ENCODE peak calls at places on chromosomes 12 and 14, in seven cellular contexts. One of them, this sample, is unnamed.

GRCh38 chr12:53200458-53201169 is 6.4 kb downstream of the ITGB7 start:
- DNase-seq in amygdala: no peak
- DNase-seq in uterus: no peak
- DNase-seq in retina: no peak
- DNase-seq in stimulated activated CD4-positive, alpha-beta T cell treated with anti-CD3 and anti-CD28 coated beads, Interleukin-1b, Interleukin-23, amount 100 ng/mL, for 48 hours: peak; percentile 52
- DNase-seq in NCI-H446: no peak
- DNase-seq in epithelial cell of prostate: no peak
- DNase-seq in this sample: no peak

GRCh38 chr12:120368789-120369475 is at the start of gene MSI1:
- DNase-seq in amygdala: no peak
- DNase-seq in uterus: no peak
- DNase-seq in retina: no peak
- DNase-seq in NCI-H446: peak; percentile 26
- DNase-seq in epithelial cell of prostate: no peak
- DNase-seq in stimulated activated CD4-positive, alpha-beta T cell treated with anti-CD3 and anti-CD28 coated beads, Interleukin-1b, Interleukin-23, amount 100 ng/mL, for 48 hours: no peak
- DNase-seq in this sample: no peak

GRCh38 chr12:96751626-96752025 is 155.4 kb upstream of the NEDD1 start:
- DNase-seq in stimulated activated CD4-positive, alpha-beta T cell treated with anti-CD3 and anti-CD28 coated beads, Interleukin-1b, Interleukin-23, amount 100 ng/mL, for 48 hours: no peak
- DNase-seq in retina: no peak
- DNase-seq in NCI-H446: no peak
- DNase-seq in epithelial cell of prostate: no peak
- DNase-seq in uterus: no peak
- DNase-seq in amygdala: no peak
- DNase-seq in this sample: no peak

GRCh38 chr12:76470028-76470939 is 89.3 kb downstream of the OSBPL8 start:
- DNase-seq in amygdala: peak; percentile 9
- DNase-seq in stimulated activated CD4-positive, alpha-beta T cell treated with anti-CD3 and anti-CD28 coated beads, Interleukin-1b, Interleukin-23, amount 100 ng/mL, for 48 hours: no peak
- DNase-seq in epithelial cell of prostate: peak; percentile 50
- DNase-seq in uterus: no peak
- DNase-seq in retina: no peak
- DNase-seq in NCI-H446: peak; percentile 16
- DNase-seq in this sample: no peak

GRCh38 chr14:91324606-91324950 is 80.1 kb upstream of the GPR68 start:
- DNase-seq in amygdala: no peak
- DNase-seq in NCI-H446: no peak
- DNase-seq in stimulated activated CD4-positive, alpha-beta T cell treated with anti-CD3 and anti-CD28 coated beads, Interleukin-1b, Interleukin-23, amount 100 ng/mL, for 48 hours: no peak
- DNase-seq in retina: peak; percentile 61
- DNase-seq in epithelial cell of prostate: no peak
- DNase-seq in uterus: no peak
- DNase-seq in this sample: no peak

GRCh38 chr14:94029671-94030203 is 3.6 kb downstream of the OTUB2 start:
- DNase-seq in retina: no peak
- DNase-seq in NCI-H446: no peak
- DNase-seq in epithelial cell of prostate: no peak
- DNase-seq in amygdala: no peak
- DNase-seq in stimulated activated CD4-positive, alpha-beta T cell treated with anti-CD3 and anti-CD28 coated beads, Interleukin-1b, Interleukin-23, amount 100 ng/mL, for 48 hours: no peak
- DNase-seq in uterus: no peak
- DNase-seq in this sample: no peak

GRCh38 chr12:66119229-66119869 is 11.2 kb downstream of the LLPH start:
- DNase-seq in stimulated activated CD4-positive, alpha-beta T cell treated with anti-CD3 and anti-CD28 coated beads, Interleukin-1b, Interleukin-23, amount 100 ng/mL, for 48 hours: no peak
- DNase-seq in NCI-H446: peak; percentile 36
- DNase-seq in epithelial cell of prostate: no peak
- DNase-seq in retina: no peak
- DNase-seq in amygdala: peak; percentile 1
- DNase-seq in uterus: no peak
- DNase-seq in this sample: no peak

GRCh38 chr12:105393586-105393985 is 63.1 kb downstream of the C12orf75 start:
- DNase-seq in epithelial cell of prostate: no peak
- DNase-seq in uterus: no peak
- DNase-seq in retina: no peak
- DNase-seq in NCI-H446: no peak
- DNase-seq in stimulated activated CD4-positive, alpha-beta T cell treated with anti-CD3 and anti-CD28 coated beads, Interleukin-1b, Interleukin-23, amount 100 ng/mL, for 48 hours: no peak
- DNase-seq in amygdala: no peak
- DNase-seq in this sample: no peak

GRCh38 chr14:29175706-29176105 is 409.1 kb downstream of the FOXG1 start:
- DNase-seq in amygdala: no peak
- DNase-seq in uterus: no peak
- DNase-seq in epithelial cell of prostate: no peak
- DNase-seq in retina: no peak
- DNase-seq in stimulated activated CD4-positive, alpha-beta T cell treated with anti-CD3 and anti-CD28 coated beads, Interleukin-1b, Interleukin-23, amount 100 ng/mL, for 48 hours: no peak
- DNase-seq in NCI-H446: no peak
- DNase-seq in this sample: no peak

GRCh38 chr12:80807640-80808288 is 91.1 kb downstream of the MYF5 start:
- DNase-seq in stimulated activated CD4-positive, alpha-beta T cell treated with anti-CD3 and anti-CD28 coated beads, Interleukin-1b, Interleukin-23, amount 100 ng/mL, for 48 hours: no peak
- DNase-seq in NCI-H446: no peak
- DNase-seq in uterus: no peak
- DNase-seq in retina: no peak
- DNase-seq in amygdala: no peak
- DNase-seq in epithelial cell of prostate: no peak
- DNase-seq in this sample: no peak

GRCh38 chr12:56220611-56221232 is 1.0 kb downstream of the RNF41 start:
- DNase-seq in epithelial cell of prostate: no peak
- DNase-seq in stimulated activated CD4-positive, alpha-beta T cell treated with anti-CD3 and anti-CD28 coated beads, Interleukin-1b, Interleukin-23, amount 100 ng/mL, for 48 hours: no peak
- DNase-seq in amygdala: no peak
- DNase-seq in retina: no peak
- DNase-seq in uterus: no peak
- DNase-seq in NCI-H446: no peak
- DNase-seq in this sample: no peak

GRCh38 chr12:113359133-113359938 is 949 bp downstream of the PLBD2 start:
- DNase-seq in uterus: peak; percentile 87
- DNase-seq in retina: peak; percentile 56
- DNase-seq in amygdala: peak; percentile 63
- DNase-seq in NCI-H446: peak; percentile 75
- DNase-seq in epithelial cell of prostate: no peak
- DNase-seq in stimulated activated CD4-positive, alpha-beta T cell treated with anti-CD3 and anti-CD28 coated beads, Interleukin-1b, Interleukin-23, amount 100 ng/mL, for 48 hours: no peak
- DNase-seq in this sample: no peak

GRCh38 chr12:75478395-75478794 is 2.2 kb upstream of the GLIPR1 start:
- DNase-seq in uterus: no peak
- DNase-seq in NCI-H446: no peak
- DNase-seq in stimulated activated CD4-positive, alpha-beta T cell treated with anti-CD3 and anti-CD28 coated beads, Interleukin-1b, Interleukin-23, amount 100 ng/mL, for 48 hours: peak; percentile 41
- DNase-seq in retina: no peak
- DNase-seq in amygdala: no peak
- DNase-seq in epithelial cell of prostate: no peak
- DNase-seq in this sample: no peak

GRCh38 chr12:94571556-94571955 is 78.8 kb downstream of the TMCC3 start:
- DNase-seq in retina: no peak
- DNase-seq in stimulated activated CD4-positive, alpha-beta T cell treated with anti-CD3 and anti-CD28 coated beads, Interleukin-1b, Interleukin-23, amount 100 ng/mL, for 48 hours: no peak
- DNase-seq in amygdala: peak; percentile 17
- DNase-seq in epithelial cell of prostate: no peak
- DNase-seq in uterus: peak; percentile 23
- DNase-seq in NCI-H446: no peak
- DNase-seq in this sample: no peak

GRCh38 chr14:74667758-74668157 is 45.1 kb downstream of the AREL1 start:
- DNase-seq in amygdala: no peak
- DNase-seq in epithelial cell of prostate: no peak
- DNase-seq in retina: no peak
- DNase-seq in NCI-H446: no peak
- DNase-seq in uterus: no peak
- DNase-seq in stimulated activated CD4-positive, alpha-beta T cell treated with anti-CD3 and anti-CD28 coated beads, Interleukin-1b, Interleukin-23, amount 100 ng/mL, for 48 hours: no peak
- DNase-seq in this sample: no peak

GRCh38 chr12:104547239-104547638 is 90.5 kb downstream of the CHST11 start:
- DNase-seq in retina: no peak
- DNase-seq in uterus: no peak
- DNase-seq in epithelial cell of prostate: no peak
- DNase-seq in stimulated activated CD4-positive, alpha-beta T cell treated with anti-CD3 and anti-CD28 coated beads, Interleukin-1b, Interleukin-23, amount 100 ng/mL, for 48 hours: no peak
- DNase-seq in amygdala: no peak
- DNase-seq in NCI-H446: peak; percentile 56
- DNase-seq in this sample: no peak

GRCh38 chr14:63493246-63493645 is 49.9 kb downstream of the PPP2R5E start:
- DNase-seq in retina: peak; percentile 22
- DNase-seq in epithelial cell of prostate: no peak
- DNase-seq in amygdala: no peak
- DNase-seq in NCI-H446: no peak
- DNase-seq in uterus: no peak
- DNase-seq in stimulated activated CD4-positive, alpha-beta T cell treated with anti-CD3 and anti-CD28 coated beads, Interleukin-1b, Interleukin-23, amount 100 ng/mL, for 48 hours: no peak
- DNase-seq in this sample: no peak

GRCh38 chr12:54216580-54217308 is 28.0 kb upstream of the SMUG1 start:
- DNase-seq in NCI-H446: peak; percentile 90
- DNase-seq in stimulated activated CD4-positive, alpha-beta T cell treated with anti-CD3 and anti-CD28 coated beads, Interleukin-1b, Interleukin-23, amount 100 ng/mL, for 48 hours: peak; percentile 66
- DNase-seq in retina: peak; percentile 93
- DNase-seq in uterus: peak; percentile 71
- DNase-seq in amygdala: peak; percentile 54
- DNase-seq in epithelial cell of prostate: no peak
- DNase-seq in this sample: peak; percentile 14

GRCh38 chr12:65871865-65872645 is 47.8 kb downstream of the HMGA2 start:
- DNase-seq in uterus: no peak
- DNase-seq in retina: no peak
- DNase-seq in stimulated activated CD4-positive, alpha-beta T cell treated with anti-CD3 and anti-CD28 coated beads, Interleukin-1b, Interleukin-23, amount 100 ng/mL, for 48 hours: no peak
- DNase-seq in epithelial cell of prostate: no peak
- DNase-seq in amygdala: no peak
- DNase-seq in NCI-H446: no peak
- DNase-seq in this sample: no peak

GRCh38 chr14:56185991-56186390 is 67.8 kb downstream of the PELI2 start:
- DNase-seq in amygdala: no peak
- DNase-seq in retina: no peak
- DNase-seq in stimulated activated CD4-positive, alpha-beta T cell treated with anti-CD3 and anti-CD28 coated beads, Interleukin-1b, Interleukin-23, amount 100 ng/mL, for 48 hours: no peak
- DNase-seq in epithelial cell of prostate: no peak
- DNase-seq in uterus: no peak
- DNase-seq in NCI-H446: no peak
- DNase-seq in this sample: no peak

GRCh38 chr12:96520767-96521166 is 31.4 kb downstream of the CFAP54 start:
- DNase-seq in epithelial cell of prostate: no peak
- DNase-seq in amygdala: no peak
- DNase-seq in stimulated activated CD4-positive, alpha-beta T cell treated with anti-CD3 and anti-CD28 coated beads, Interleukin-1b, Interleukin-23, amount 100 ng/mL, for 48 hours: no peak
- DNase-seq in uterus: no peak
- DNase-seq in NCI-H446: no peak
- DNase-seq in retina: no peak
- DNase-seq in this sample: no peak

GRCh38 chr12:3222935-3223334 is 145.8 kb downstream of the TSPAN9 start:
- DNase-seq in NCI-H446: no peak
- DNase-seq in uterus: no peak
- DNase-seq in retina: peak; percentile 52
- DNase-seq in amygdala: no peak
- DNase-seq in epithelial cell of prostate: no peak
- DNase-seq in stimulated activated CD4-positive, alpha-beta T cell treated with anti-CD3 and anti-CD28 coated beads, Interleukin-1b, Interleukin-23, amount 100 ng/mL, for 48 hours: no peak
- DNase-seq in this sample: no peak

GRCh38 chr12:54262403-54262925 is 17.5 kb downstream of the CBX5 start:
- DNase-seq in stimulated activated CD4-positive, alpha-beta T cell treated with anti-CD3 and anti-CD28 coated beads, Interleukin-1b, Interleukin-23, amount 100 ng/mL, for 48 hours: no peak
- DNase-seq in epithelial cell of prostate: no peak
- DNase-seq in NCI-H446: no peak
- DNase-seq in retina: no peak
- DNase-seq in uterus: no peak
- DNase-seq in amygdala: peak; percentile 11
- DNase-seq in this sample: no peak

GRCh38 chr14:96194262-96194656 is 10.4 kb upstream of the BDKRB2 start:
- DNase-seq in uterus: no peak
- DNase-seq in retina: no peak
- DNase-seq in epithelial cell of prostate: no peak
- DNase-seq in stimulated activated CD4-positive, alpha-beta T cell treated with anti-CD3 and anti-CD28 coated beads, Interleukin-1b, Interleukin-23, amount 100 ng/mL, for 48 hours: no peak
- DNase-seq in amygdala: no peak
- DNase-seq in NCI-H446: no peak
- DNase-seq in this sample: no peak

GRCh38 chr12:68081561-68081960 is 78.0 kb downstream of the IFNG start:
- DNase-seq in amygdala: no peak
- DNase-seq in stimulated activated CD4-positive, alpha-beta T cell treated with anti-CD3 and anti-CD28 coated beads, Interleukin-1b, Interleukin-23, amount 100 ng/mL, for 48 hours: no peak
- DNase-seq in NCI-H446: no peak
- DNase-seq in retina: no peak
- DNase-seq in uterus: no peak
- DNase-seq in epithelial cell of prostate: no peak
- DNase-seq in this sample: no peak

GRCh38 chr12:94689002-94689645 is 38.8 kb upstream of the TMCC3 start:
- DNase-seq in NCI-H446: no peak
- DNase-seq in stimulated activated CD4-positive, alpha-beta T cell treated with anti-CD3 and anti-CD28 coated beads, Interleukin-1b, Interleukin-23, amount 100 ng/mL, for 48 hours: no peak
- DNase-seq in retina: no peak
- DNase-seq in amygdala: no peak
- DNase-seq in uterus: no peak
- DNase-seq in epithelial cell of prostate: no peak
- DNase-seq in this sample: no peak

GRCh38 chr12:71710276-71711125 is 24.6 kb downstream of the TMEM19 start:
- DNase-seq in retina: no peak
- DNase-seq in epithelial cell of prostate: peak; percentile 86
- DNase-seq in stimulated activated CD4-positive, alpha-beta T cell treated with anti-CD3 and anti-CD28 coated beads, Interleukin-1b, Interleukin-23, amount 100 ng/mL, for 48 hours: no peak
- DNase-seq in amygdala: no peak
- DNase-seq in uterus: no peak
- DNase-seq in NCI-H446: no peak
- DNase-seq in this sample: no peak

GRCh38 chr12:111436811-111437210 is 31.1 kb downstream of the SH2B3 start:
- DNase-seq in uterus: no peak
- DNase-seq in epithelial cell of prostate: no peak
- DNase-seq in NCI-H446: no peak
- DNase-seq in amygdala: no peak
- DNase-seq in retina: no peak
- DNase-seq in stimulated activated CD4-positive, alpha-beta T cell treated with anti-CD3 and anti-CD28 coated beads, Interleukin-1b, Interleukin-23, amount 100 ng/mL, for 48 hours: no peak
- DNase-seq in this sample: no peak

This sample was measured in hypothalamus.